ENCODE peak calls at places on chromosomes 16 and 17, in five cellular contexts. One of them, this sample, is unnamed.

GRCh38 chr16:27698746-27699145 is 148.8 kb downstream of the KATNIP start:
- DNase-seq in trophoblast cell: no peak
- DNase-seq in H9: no peak
- DNase-seq in IMR-90: no peak
- DNase-seq in neuronal stem cell: no peak
- DNase-seq in this sample: no peak

GRCh38 chr17:38881600-38882191 is 11.8 kb downstream of the LASP1 start:
- DNase-seq in trophoblast cell: no peak
- DNase-seq in H9: peak; percentile 34
- DNase-seq in IMR-90: peak; percentile 48
- DNase-seq in neuronal stem cell: no peak
- DNase-seq in this sample: peak; percentile 91

GRCh38 chr17:48639982-48640857 is 14.1 kb upstream of the HOXB9 start:
- DNase-seq in trophoblast cell: no peak
- DNase-seq in H9: no peak
- DNase-seq in IMR-90: no peak
- DNase-seq in neuronal stem cell: no peak
- DNase-seq in this sample: peak; percentile 50

GRCh38 chr17:2028234-2028614 is 1.7 kb upstream of the DPH1 start:
- DNase-seq in trophoblast cell: no peak
- DNase-seq in H9: no peak
- DNase-seq in IMR-90: no peak
- DNase-seq in neuronal stem cell: no peak
- DNase-seq in this sample: no peak

GRCh38 chr16:3983081-3983520 is 102.6 kb upstream of the CREBBP start:
- DNase-seq in trophoblast cell: peak; percentile 86
- DNase-seq in H9: peak; percentile 93
- DNase-seq in IMR-90: peak; percentile 69
- DNase-seq in neuronal stem cell: peak; percentile 67
- DNase-seq in this sample: peak; percentile 67

GRCh38 chr17:81037783-81038733 is 3.1 kb downstream of the BAIAP2 start:
- DNase-seq in trophoblast cell: peak; percentile 39
- DNase-seq in H9: peak; percentile 53
- DNase-seq in IMR-90: no peak
- DNase-seq in neuronal stem cell: no peak
- DNase-seq in this sample: peak; percentile 18

GRCh38 chr17:42667088-42667951 is 8.2 kb downstream of the TUBG2 start:
- DNase-seq in trophoblast cell: peak; percentile 51
- DNase-seq in H9: peak; percentile 58
- DNase-seq in IMR-90: peak; percentile 73
- DNase-seq in neuronal stem cell: no peak
- DNase-seq in this sample: peak; percentile 84

GRCh38 chr17:77343031-77343866 is 202.5 kb downstream of the SEC14L1 start:
- DNase-seq in trophoblast cell: no peak
- DNase-seq in H9: no peak
- DNase-seq in IMR-90: no peak
- DNase-seq in neuronal stem cell: no peak
- DNase-seq in this sample: no peak

GRCh38 chr17:81303385-81303784 is 8.3 kb upstream of the SLC38A10 start:
- DNase-seq in trophoblast cell: no peak
- DNase-seq in H9: no peak
- DNase-seq in IMR-90: no peak
- DNase-seq in neuronal stem cell: no peak
- DNase-seq in this sample: no peak

GRCh38 chr16:11310997-11311561 is 29.9 kb upstream of the PRM1 start:
- DNase-seq in trophoblast cell: no peak
- DNase-seq in H9: no peak
- DNase-seq in IMR-90: no peak
- DNase-seq in neuronal stem cell: no peak
- DNase-seq in this sample: no peak

GRCh38 chr17:77022766-77023165 is 118.0 kb upstream of the SEC14L1 start:
- DNase-seq in trophoblast cell: no peak
- DNase-seq in H9: no peak
- DNase-seq in IMR-90: no peak
- DNase-seq in neuronal stem cell: no peak
- DNase-seq in this sample: no peak

GRCh38 chr16:12590409-12590808 is 213.3 kb downstream of the CPPED1 start:
- DNase-seq in trophoblast cell: no peak
- DNase-seq in H9: no peak
- DNase-seq in IMR-90: no peak
- DNase-seq in neuronal stem cell: no peak
- DNase-seq in this sample: no peak

GRCh38 chr17:69286257-69286656 is 40.7 kb downstream of the ABCA5 start:
- DNase-seq in trophoblast cell: peak; percentile 51
- DNase-seq in H9: no peak
- DNase-seq in IMR-90: no peak
- DNase-seq in neuronal stem cell: no peak
- DNase-seq in this sample: no peak

GRCh38 chr17:20189322-20189721 is 180.2 kb downstream of the SPECC1 start:
- DNase-seq in trophoblast cell: peak; percentile 46
- DNase-seq in H9: peak; percentile 73
- DNase-seq in IMR-90: peak; percentile 68
- DNase-seq in neuronal stem cell: peak; percentile 20
- DNase-seq in this sample: peak; percentile 64

GRCh38 chr16:24909856-24910255 is 64.1 kb downstream of the SLC5A11 start:
- DNase-seq in trophoblast cell: no peak
- DNase-seq in H9: no peak
- DNase-seq in IMR-90: no peak
- DNase-seq in neuronal stem cell: no peak
- DNase-seq in this sample: no peak

GRCh38 chr17:54196751-54197150 is 374.0 kb downstream of the KIF2B start:
- DNase-seq in trophoblast cell: no peak
- DNase-seq in H9: no peak
- DNase-seq in IMR-90: no peak
- DNase-seq in neuronal stem cell: no peak
- DNase-seq in this sample: no peak

GRCh38 chr17:46193246-46193625 is at the start of gene KANSL1:
- DNase-seq in trophoblast cell: peak; percentile 89
- DNase-seq in H9: peak; percentile 95
- DNase-seq in IMR-90: peak; percentile 87
- DNase-seq in neuronal stem cell: peak; percentile 97
- DNase-seq in this sample: peak; percentile 96

GRCh38 chr17:70521821-70522256 is 352.5 kb downstream of the KCNJ2 start:
- DNase-seq in trophoblast cell: no peak
- DNase-seq in H9: no peak
- DNase-seq in IMR-90: peak; percentile 24
- DNase-seq in neuronal stem cell: no peak
- DNase-seq in this sample: no peak

GRCh38 chr16:88784074-88784855 is 755 bp downstream of the PIEZO1 start:
- DNase-seq in trophoblast cell: peak; percentile 87
- DNase-seq in H9: peak; percentile 64
- DNase-seq in IMR-90: peak; percentile 72
- DNase-seq in neuronal stem cell: no peak
- DNase-seq in this sample: peak; percentile 86
- H4K8ac ChIP-seq in trophoblast cell: peak overlapping the region; percentile 86
- H4K8ac ChIP-seq in H9: no peak overlapping the region
- H4K8ac ChIP-seq in IMR-90: peak overlapping the region; percentile 20
- H4K8ac ChIP-seq in neuronal stem cell: no peak overlapping the region
- H4K8ac ChIP-seq in this sample: peak overlapping the region; percentile 87

GRCh38 chr17:32516450-32516849 is 29.7 kb downstream of the CDK5R1 start:
- DNase-seq in trophoblast cell: no peak
- DNase-seq in H9: no peak
- DNase-seq in IMR-90: no peak
- DNase-seq in neuronal stem cell: no peak
- DNase-seq in this sample: no peak

GRCh38 chr17:32517982-32518381 is 31.2 kb downstream of the CDK5R1 start:
- DNase-seq in trophoblast cell: no peak
- DNase-seq in H9: no peak
- DNase-seq in IMR-90: no peak
- DNase-seq in neuronal stem cell: no peak
- DNase-seq in this sample: no peak

GRCh38 chr17:32514587-32514986 is 27.8 kb downstream of the CDK5R1 start:
- DNase-seq in trophoblast cell: no peak
- DNase-seq in H9: no peak
- DNase-seq in IMR-90: no peak
- DNase-seq in neuronal stem cell: no peak
- DNase-seq in this sample: no peak

GRCh38 chr17:32516940-32517711 is 30.3 kb downstream of the CDK5R1 start:
- DNase-seq in trophoblast cell: no peak
- DNase-seq in H9: no peak
- DNase-seq in IMR-90: no peak
- DNase-seq in neuronal stem cell: no peak
- DNase-seq in this sample: no peak

DNA sequence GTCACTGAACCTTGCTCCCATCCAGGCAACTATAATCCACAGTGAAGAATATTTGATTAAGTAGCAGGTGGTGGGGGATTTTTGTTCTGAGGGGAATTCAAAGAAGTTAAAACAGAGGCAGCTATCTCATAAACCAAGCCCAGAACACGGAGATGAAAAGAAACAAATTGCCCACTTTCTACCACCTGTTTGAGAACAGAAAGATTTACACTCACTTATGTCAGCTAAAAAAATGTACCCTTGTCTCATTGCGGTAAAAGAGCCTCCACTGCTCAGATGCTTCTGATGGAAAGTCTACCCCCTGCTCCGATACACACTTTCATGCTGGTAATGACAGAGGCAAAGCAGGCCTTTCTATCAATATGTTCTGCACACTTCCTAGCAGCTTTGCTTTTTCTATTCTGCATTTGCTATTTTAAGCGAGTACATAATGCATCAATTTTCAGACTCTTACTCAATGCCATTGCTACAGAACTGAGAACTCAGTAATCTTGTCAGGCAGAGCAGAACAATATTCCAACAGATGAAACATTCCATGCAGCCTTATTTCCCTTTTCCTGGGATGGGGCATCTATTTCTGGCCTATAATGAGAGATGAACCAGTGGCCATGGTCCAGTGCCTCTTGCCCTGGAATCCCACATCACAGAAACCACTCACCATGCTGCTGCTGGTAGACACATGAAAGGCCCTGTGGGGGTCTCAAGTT is 29.0 kb downstream of the CDK5R1 start:
- DNase-seq in trophoblast cell: no peak
- DNase-seq in H9: no peak
- DNase-seq in IMR-90: no peak
- DNase-seq in neuronal stem cell: no peak
- DNase-seq in this sample: no peak
- H3K4ac ChIP-seq in trophoblast cell: no peak overlapping the region
- H3K4ac ChIP-seq in H9: no peak overlapping the region
- H3K4ac ChIP-seq in IMR-90: no peak overlapping the region
- H3K4ac ChIP-seq in neuronal stem cell: no peak overlapping the region
- H3K4ac ChIP-seq in this sample: no peak overlapping the region

DNA sequence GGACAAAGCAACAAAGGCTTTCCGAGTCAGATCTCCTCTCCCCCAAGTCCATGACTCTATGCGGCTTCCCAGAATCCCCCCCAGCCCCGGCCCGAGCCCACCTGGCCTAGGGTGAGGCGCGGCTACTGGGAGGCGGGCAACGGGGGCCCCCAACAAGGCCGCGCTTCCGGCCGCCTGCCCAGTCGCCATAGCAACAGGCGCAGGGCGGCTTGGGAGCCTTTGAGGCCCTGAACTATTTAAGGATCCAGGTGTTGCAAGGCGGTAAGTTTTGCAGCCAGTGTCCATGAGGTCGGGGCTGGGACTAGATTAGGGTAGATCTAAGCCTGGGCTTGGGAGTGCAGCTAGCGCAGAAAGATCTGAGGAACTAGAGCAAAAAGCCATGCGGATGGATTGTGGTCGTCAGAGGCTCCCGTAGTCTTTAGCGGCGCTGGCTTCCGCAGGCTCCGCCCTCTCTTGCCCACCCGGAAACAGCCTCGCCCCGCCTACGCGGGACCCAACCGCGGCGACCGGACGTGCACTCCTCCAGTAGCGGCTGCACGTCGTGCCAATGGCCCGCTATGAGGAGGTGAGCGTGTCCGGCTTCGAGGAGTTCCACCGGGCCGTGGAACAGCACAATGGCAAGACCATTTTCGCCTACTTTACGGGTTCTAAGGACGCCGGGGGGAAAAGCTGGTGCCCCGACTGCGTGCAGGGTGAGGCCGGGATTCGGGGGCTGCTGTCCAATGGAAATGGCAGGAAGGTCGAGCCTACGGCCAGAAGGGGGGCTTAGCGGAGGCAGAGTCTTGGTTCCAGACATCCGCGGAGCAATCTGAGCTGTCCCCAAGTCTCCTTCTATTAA is at the start of the genes KIAA0753 and TXNDC17:
- DNase-seq in trophoblast cell: peak; percentile 87
- DNase-seq in H9: peak; percentile 97
- DNase-seq in IMR-90: peak; percentile 90
- DNase-seq in neuronal stem cell: peak; percentile 89
- DNase-seq in this sample: peak; percentile 94
- H3K14ac ChIP-seq in trophoblast cell: peak within 1 kb of the TSS; percentile 93
- H3K14ac ChIP-seq in H9: peak within 1 kb of the TSS; percentile 96
- H3K14ac ChIP-seq in IMR-90: peak within 1 kb of the TSS; percentile 100
- H3K14ac ChIP-seq in neuronal stem cell: peak within 1 kb of the TSS; percentile 76
- H3K14ac ChIP-seq in this sample: peak within 1 kb of the TSS; percentile 77

DNA sequence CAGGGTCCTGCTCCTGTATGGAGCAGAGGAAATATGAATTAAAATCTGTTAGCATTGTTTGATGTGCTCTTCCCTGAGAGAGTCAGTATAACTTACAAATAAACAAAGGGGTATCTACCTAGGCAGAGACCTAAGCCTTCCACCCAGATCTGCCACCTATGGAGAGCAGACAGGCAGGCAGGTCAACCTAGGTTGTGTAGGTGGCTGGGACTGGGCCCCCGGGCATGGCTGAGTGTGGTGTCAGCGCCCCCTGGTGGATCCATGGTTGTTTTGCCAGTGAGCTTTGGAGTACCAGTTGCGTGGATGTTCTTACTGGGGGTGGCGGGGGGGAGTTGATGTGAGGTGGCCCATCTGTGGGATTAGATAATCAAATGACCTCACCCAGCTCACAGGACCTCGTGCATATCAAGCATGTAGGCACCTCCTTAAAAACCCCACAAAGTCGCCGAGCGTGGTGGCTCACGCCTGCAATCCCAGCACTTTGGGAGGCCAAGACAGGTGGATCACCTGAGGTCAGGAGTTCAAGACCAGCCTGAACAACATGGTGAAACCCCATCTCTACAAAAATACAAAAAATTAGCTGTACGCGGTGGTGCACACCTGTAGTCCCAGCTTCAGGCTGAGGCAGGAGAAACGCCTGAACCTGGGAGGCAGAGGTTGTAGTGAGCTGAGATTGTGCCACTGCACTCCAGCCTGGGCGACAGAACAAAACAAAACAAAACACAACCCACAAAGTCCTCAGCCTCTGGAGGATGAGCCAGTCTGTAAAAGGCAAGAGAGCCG is 17.6 kb downstream of the DUS2 start:
- DNase-seq in trophoblast cell: peak; percentile 87
- DNase-seq in H9: peak; percentile 90
- DNase-seq in IMR-90: peak; percentile 51
- DNase-seq in neuronal stem cell: peak; percentile 63
- DNase-seq in this sample: peak; percentile 69
- H4K8ac ChIP-seq in trophoblast cell: no peak overlapping the region
- H4K8ac ChIP-seq in H9: no peak overlapping the region
- H4K8ac ChIP-seq in IMR-90: no peak overlapping the region
- H4K8ac ChIP-seq in neuronal stem cell: no peak overlapping the region
- H4K8ac ChIP-seq in this sample: no peak overlapping the region

DNA sequence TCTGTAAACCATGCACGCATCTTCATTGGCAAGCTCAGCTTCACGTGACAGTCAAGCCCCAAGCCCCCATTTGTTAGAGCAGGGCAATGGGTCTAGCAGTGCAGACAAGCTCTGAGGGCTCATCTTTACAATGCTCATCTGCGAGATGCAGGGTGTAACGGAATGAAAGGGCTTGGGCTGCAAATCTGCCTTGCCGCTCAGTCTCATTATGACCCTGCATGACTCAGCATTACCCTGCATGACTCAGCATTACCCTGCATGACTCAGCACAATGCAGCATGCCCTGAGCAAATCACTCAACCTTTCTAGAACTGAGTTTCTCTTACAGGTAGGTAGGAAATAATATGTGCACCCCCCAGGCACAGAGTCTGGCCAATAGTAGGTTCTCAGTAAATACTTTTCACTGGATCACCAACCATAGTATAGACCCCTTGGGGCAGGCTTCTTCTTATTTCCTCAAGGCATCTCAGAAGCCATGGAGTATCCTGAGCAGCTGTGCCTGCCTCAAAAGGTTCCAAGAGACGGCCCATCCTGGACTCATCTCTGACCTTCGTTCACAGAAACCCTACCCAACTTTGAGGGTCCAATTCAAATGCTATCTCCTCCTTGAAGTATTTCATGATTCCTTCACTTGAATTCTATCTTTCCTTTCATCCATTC is 391.3 kb upstream of the CDH5 start:
- DNase-seq in trophoblast cell: peak; percentile 13
- DNase-seq in H9: no peak
- DNase-seq in IMR-90: peak; percentile 86
- DNase-seq in neuronal stem cell: no peak
- DNase-seq in this sample: peak; percentile 42
- H3K4ac ChIP-seq in trophoblast cell: no peak overlapping the region
- H3K4ac ChIP-seq in H9: no peak overlapping the region
- H3K4ac ChIP-seq in IMR-90: peak overlapping the region; percentile 87
- H3K4ac ChIP-seq in neuronal stem cell: no peak overlapping the region
- H3K4ac ChIP-seq in this sample: no peak overlapping the region